ENCODE peak calls at places on chromosomes 1 and 21, in five cellular contexts. T, X, M, Y and Z are unnamed samples.

GRCh38 chr1:230235876-230236275 is 168.8 kb downstream of the GALNT2 start:
- DNase-seq in T (no peak), X (no peak), M (no peak), Y (no peak), Z (no peak)

GRCh38 chr1:48206371-48206770 is 16.1 kb upstream of the SLC5A9 start:
- DNase-seq in T (no peak), X (no peak), M (no peak), Y (peak; percentile 61), Z (no peak)

GRCh38 chr1:110255388-110255787 is 45.3 kb downstream of the KCNC4 start:
- DNase-seq in T (no peak), X (no peak), M (no peak), Y (no peak), Z (no peak)

GRCh38 chr1:11862890-11863289 is 4.1 kb upstream of the NPPB start:
- DNase-seq in T (no peak), X (no peak), M (peak; percentile 68), Y (no peak), Z (no peak)

GRCh38 chr1:64525116-64525686 is 55.3 kb downstream of the CACHD1 start:
- DNase-seq in T (no peak), X (no peak), M (no peak), Y (no peak), Z (no peak)

GRCh38 chr1:111736548-111737215 is 2.5 kb downstream of the INKA2 start:
- DNase-seq in T (peak; percentile 45), X (no peak), M (no peak), Y (peak; percentile 42), Z (no peak)

GRCh38 chr21:45918835-45919467 is 62.6 kb upstream of the COL6A1 start:
- DNase-seq in T (no peak), X (no peak), M (no peak), Y (no peak), Z (no peak)

GRCh38 chr1:184112176-184112948 is 60.8 kb downstream of the TSEN15 start:
- DNase-seq in T (no peak), X (no peak), M (no peak), Y (no peak), Z (no peak)

GRCh38 chr1:46394872-46395465 is 852 bp downstream of the FAAH start:
- DNase-seq in T (no peak), X (no peak), M (no peak), Y (no peak), Z (no peak)

GRCh38 chr1:18724001-18724411 is 93.4 kb downstream of the PAX7 start:
- DNase-seq in T (no peak), X (no peak), M (peak; percentile 87), Y (no peak), Z (no peak)

GRCh38 chr1:15962176-15962575 is 13.7 kb downstream of the ZBTB17 start:
- DNase-seq in T (no peak), X (no peak), M (peak; percentile 38), Y (no peak), Z (no peak)

GRCh38 chr1:202901555-202901954 is 12.6 kb upstream of the RABIF start:
- DNase-seq in T (no peak), X (no peak), M (no peak), Y (no peak), Z (no peak)

GRCh38 chr1:62198781-62199125 is 4.1 kb downstream of the L1TD1 start:
- DNase-seq in T (no peak), X (no peak), M (no peak), Y (no peak), Z (no peak)

GRCh38 chr1:150165622-150166612 is 16.2 kb downstream of the PLEKHO1 start:
- DNase-seq in T (peak; percentile 55), X (peak; percentile 39), M (peak; percentile 86), Y (no peak), Z (peak; percentile 27)

GRCh38 chr1:77378723-77379533 is 97.1 kb downstream of the AK5 start:
- DNase-seq in T (peak; percentile 74), X (peak; percentile 1), M (no peak), Y (no peak), Z (no peak)

GRCh38 chr1:222976453-222976852 is 161.6 kb downstream of the DISP1 start:
- DNase-seq in T (no peak), X (no peak), M (peak; percentile 83), Y (no peak), Z (no peak)

GRCh38 chr1:239276051-239276450 is 110.3 kb upstream of the CHRM3 start:
- DNase-seq in T (no peak), X (no peak), M (no peak), Y (no peak), Z (no peak)

GRCh38 chr1:23960291-23960718 is 677 bp downstream of the PNRC2 start:
- DNase-seq in T (peak; percentile 30), X (no peak), M (no peak), Y (no peak), Z (no peak)

GRCh38 chr1:149963358-149963757 is 26.7 kb upstream of the MTMR11 start:
- DNase-seq in T (no peak), X (no peak), M (no peak), Y (no peak), Z (no peak)

GRCh38 chr1:93649231-93649630 is 32.4 kb downstream of the BCAR3 start:
- DNase-seq in T (peak; percentile 27), X (no peak), M (no peak), Y (no peak), Z (no peak)

GRCh38 chr21:36481639-36482038 is 1.7 kb upstream of the CLDN14 start:
- DNase-seq in T (no peak), X (no peak), M (no peak), Y (no peak), Z (no peak)

GRCh38 chr21:32861871-32862270 is 90.3 kb upstream of the PAXBP1 start:
- DNase-seq in T (no peak), X (no peak), M (no peak), Y (no peak), Z (no peak)

GRCh38 chr1:162388615-162389014 is 7.1 kb downstream of the C1orf226 start:
- DNase-seq in T (no peak), X (no peak), M (no peak), Y (peak; percentile 74), Z (no peak)

GRCh38 chr1:97632075-97632474 is 288.8 kb downstream of the DPYD start:
- DNase-seq in T (peak; percentile 60), X (no peak), M (no peak), Y (no peak), Z (no peak)

GRCh38 chr1:167631987-167632680 is 2.1 kb downstream of the RCSD1 start:
- DNase-seq in T (no peak), X (peak; percentile 56), M (no peak), Y (no peak), Z (no peak)
- H3K4me1 ChIP-seq in T (no peaks in the 10 kb centered on the region), X (peaks cover 86% of the 10 kb centered on the region), M (peaks cover 3% of the 10 kb centered on the region), Y (no peaks in the 10 kb centered on the region), Z (peaks cover 75% of the 10 kb centered on the region)

GRCh38 chr1:220889333-220889732 is 10.1 kb downstream of the HLX start:
- DNase-seq in T (no peak), X (no peak), M (no peak), Y (no peak), Z (no peak)

GRCh38 chr1:220887202-220887867 is 8.1 kb downstream of the HLX start:
- DNase-seq in T (no peak), X (no peak), M (peak; percentile 89), Y (no peak), Z (no peak)

GRCh38 chr1:220887868-220888664 is 8.8 kb downstream of the HLX start:
- DNase-seq in T (no peak), X (no peak), M (peak; percentile 92), Y (no peak), Z (no peak)

GRCh38 chr1:220889848-220890287 is 10.6 kb downstream of the HLX start:
- DNase-seq in T (no peak), X (no peak), M (no peak), Y (no peak), Z (no peak)

DNA sequence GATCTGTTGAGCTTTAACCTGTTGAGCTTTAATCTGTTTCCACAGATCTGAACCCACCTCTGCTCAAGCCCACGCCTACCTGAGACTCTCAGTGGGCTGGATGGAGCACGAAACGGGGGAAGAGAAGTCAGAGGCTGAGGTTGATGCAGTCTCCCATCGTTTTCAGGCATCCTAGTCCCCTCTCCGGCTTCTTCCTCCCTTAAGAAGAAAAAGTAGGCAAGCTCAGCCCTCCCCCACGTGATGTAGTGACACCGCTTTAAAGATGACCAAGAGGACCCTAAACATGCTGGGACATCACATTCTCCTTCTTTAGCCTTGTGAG is 9.4 kb downstream of the HLX start:
- DNase-seq in T (no peak), X (no peak), M (no peak), Y (no peak), Z (no peak)
- H3K27me3 ChIP-seq in T (peaks cover 29% of the 10 kb centered on the region), X (peaks cover 19% of the 10 kb centered on the region), M (peaks cover 26% of the 10 kb centered on the region), Y (peaks cover 10% of the 10 kb centered on the region), Z (peaks cover 15% of the 10 kb centered on the region)

DNA sequence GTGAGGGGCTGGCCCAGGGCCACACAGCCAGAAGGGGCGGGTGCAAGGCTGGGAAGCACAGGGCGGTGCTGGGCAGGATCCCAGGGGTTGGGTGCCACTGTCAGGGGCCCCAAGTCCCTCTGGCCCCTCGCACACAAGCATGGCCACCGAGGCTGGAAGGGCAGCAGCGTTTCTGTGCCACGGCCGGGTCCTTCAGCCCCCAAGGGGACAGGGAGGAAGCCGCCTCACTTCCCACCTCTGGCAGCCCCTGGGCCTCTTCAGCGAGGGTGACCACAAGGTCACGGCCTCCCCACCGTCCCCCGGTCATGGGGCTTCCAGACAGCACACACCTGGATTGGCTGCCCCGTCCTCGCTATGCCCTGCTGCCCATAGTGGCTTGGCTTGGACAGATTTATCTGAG is 77.1 kb upstream of the TTC34 start:
- DNase-seq in T (no peak), X (no peak), M (no peak), Y (no peak), Z (no peak)
- H3K9me3 ChIP-seq in T (peaks cover 76% of the 10 kb centered on the region), X (no peaks in the 10 kb centered on the region), M (no peaks in the 10 kb centered on the region), Y (no peaks in the 10 kb centered on the region), Z (no peaks in the 10 kb centered on the region)

GRCh38 chr1:22056043-22056442 is 3.5 kb downstream of the CDC42 start:
- DNase-seq in T (peak; percentile 48), X (no peak), M (no peak), Y (no peak), Z (no peak)
- H3K4me1 ChIP-seq in T (peaks cover 7% of the 10 kb centered on the region), X (peaks cover 70% of the 10 kb centered on the region), M (peaks cover 24% of the 10 kb centered on the region), Y (no peaks in the 10 kb centered on the region), Z (peaks cover 43% of the 10 kb centered on the region)

GRCh38 chr1:160460683-160461287 is 60.4 kb downstream of the VANGL2 start:
- DNase-seq in T (no peak), X (no peak), M (no peak), Y (no peak), Z (no peak)

GRCh38 chr1:160459056-160459455 is 58.7 kb downstream of the VANGL2 start:
- DNase-seq in T (no peak), X (no peak), M (no peak), Y (no peak), Z (no peak)

GRCh38 chr1:160460214-160460642 is 59.9 kb downstream of the VANGL2 start:
- DNase-seq in T (no peak), X (no peak), M (no peak), Y (no peak), Z (no peak)

GRCh38 chr1:160455153-160455517 is 54.8 kb downstream of the VANGL2 start:
- DNase-seq in T (no peak), X (no peak), M (no peak), Y (no peak), Z (no peak)

DNA sequence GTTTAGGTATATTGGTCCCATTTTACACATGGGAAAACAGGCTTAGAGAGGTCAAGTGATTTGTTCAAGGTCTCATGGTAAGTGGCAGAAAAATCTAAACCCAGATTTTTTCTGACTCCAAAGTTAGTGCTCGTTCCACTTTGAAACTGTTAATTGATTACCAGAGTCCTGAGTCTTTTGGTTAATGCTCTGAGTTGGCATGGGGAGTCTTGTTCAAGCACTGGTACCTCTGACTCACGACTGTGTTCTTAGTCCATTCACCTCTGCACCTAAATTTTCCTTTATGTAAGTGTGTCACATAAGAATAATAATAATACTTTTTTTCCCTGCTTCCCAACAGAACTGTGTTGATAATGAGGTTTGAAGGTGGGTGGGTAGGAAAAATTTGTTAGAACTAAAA is 59.3 kb downstream of the VANGL2 start:
- DNase-seq in T (no peak), X (no peak), M (no peak), Y (no peak), Z (no peak)
- H3K27me3 ChIP-seq in T (no peaks in the 10 kb centered on the region), X (no peaks in the 10 kb centered on the region), M (no peaks in the 10 kb centered on the region), Y (no peaks in the 10 kb centered on the region), Z (no peaks in the 10 kb centered on the region)